ENCODE peak calls at places on chromosomes 5 and 9, in ten cellular contexts. I is stomach; T is endothelial cell of umbilical vein; X is neuronal stem cell; W is CD8-positive, alpha-beta memory T cell; R is fibroblast of pulmonary artery; L is upper lobe of right lung; O is cardiac fibroblast; V is GM12865; H is transverse colon. U is an unnamed sample.

GRCh38 chr9:137434498-137435380 is 6.4 kb downstream of the ENTPD8 start:
- DNase-seq in T (no peak), I (no peak), X (no peak), V (no peak), R (no peak), H (no peak), L (peak), O (no peak), W (no peak), U (no peak)

GRCh38 chr9:27247756-27248155 is 49.2 kb downstream of the EQTN start:
- DNase-seq in X (peak), H (peak), I (peak), T (peak), W (no peak), O (peak), L (no peak), V (peak), R (peak), U (peak)

GRCh38 chr5:79488775-79489174 is 25.2 kb downstream of the HOMER1 start:
- DNase-seq in R (peak), L (no peak), H (no peak), I (no peak), V (no peak), T (no peak), W (no peak), O (peak), X (no peak), U (peak)

GRCh38 chr5:67451640-67452279 is 255.2 kb upstream of the CD180 start:
- DNase-seq in O (no peak), T (no peak), R (no peak), I (no peak), L (no peak), V (no peak), W (no peak), X (no peak), H (no peak), U (no peak)

GRCh38 chr9:90290716-90291485 is 351.7 kb downstream of the DIRAS2 start:
- DNase-seq in R (peak), W (no peak), I (no peak), V (no peak), O (peak), T (no peak), L (no peak), H (no peak), X (no peak), U (peak)

GRCh38 chr9:137194388-137194787 is 5.9 kb downstream of the SSNA1 start:
- DNase-seq in X (no peak), T (no peak), L (no peak), V (no peak), H (no peak), R (no peak), O (no peak), W (no peak), I (peak), U (no peak)

GRCh38 chr5:154823605-154824004 is 26.8 kb downstream of the FAXDC2 start:
- DNase-seq in X (no peak), W (no peak), T (no peak), O (no peak), V (no peak), I (no peak), R (no peak), L (no peak), H (no peak), U (no peak)

GRCh38 chr9:108586451-108586850 is 269.3 kb downstream of the ACTL7B start:
- DNase-seq in X (no peak), R (no peak), L (no peak), O (no peak), V (no peak), H (no peak), I (no peak), T (no peak), W (no peak), U (no peak)

GRCh38 chr9:78620764-78621163 is 323.8 kb downstream of the PSAT1 start:
- DNase-seq in L (no peak), H (no peak), T (no peak), W (no peak), O (peak), I (no peak), R (peak), X (no peak), V (no peak), U (peak)

GRCh38 chr9:121717141-121717749 is 65.8 kb downstream of the DAB2IP start:
- DNase-seq in X (no peak), H (no peak), I (no peak), L (no peak), O (no peak), R (no peak), W (no peak), V (no peak), T (no peak), U (no peak)

GRCh38 chr5:39547548-39548154 is 122.9 kb upstream of the DAB2 start:
- DNase-seq in H (peak), I (no peak), V (peak), X (peak), L (no peak), O (peak), T (peak), R (peak), W (no peak), U (peak)

GRCh38 chr5:123800640-123801039 is 288.7 kb downstream of the CSNK1G3 start:
- DNase-seq in T (no peak), W (no peak), X (no peak), V (no peak), L (no peak), I (no peak), R (no peak), H (no peak), O (no peak), U (no peak)

GRCh38 chr9:37221489-37222106 is 101.2 kb downstream of the ZCCHC7 start:
- DNase-seq in V (no peak), I (no peak), T (no peak), X (no peak), O (no peak), W (no peak), L (no peak), H (no peak), R (no peak), U (no peak)

GRCh38 chr5:15027764-15028163 is 156.2 kb upstream of the ANKH start:
- DNase-seq in O (no peak), R (no peak), H (no peak), L (no peak), W (no peak), I (no peak), V (no peak), T (no peak), X (no peak), U (no peak)

GRCh38 chr5:151126199-151126645 is 31.4 kb downstream of the ANXA6 start:
- DNase-seq in T (peak), X (peak), W (peak), V (peak), H (peak), I (peak), L (peak), R (peak), O (peak), U (peak)

GRCh38 chr9:78505546-78505945 is 208.6 kb downstream of the PSAT1 start:
- DNase-seq in V (no peak), X (no peak), T (no peak), I (no peak), O (no peak), R (no peak), W (no peak), L (no peak), H (no peak), U (no peak)

GRCh38 chr5:172879434-172879828 is 45.4 kb downstream of the ERGIC1 start:
- DNase-seq in X (no peak), W (no peak), R (no peak), O (no peak), V (no peak), L (no peak), H (no peak), T (no peak), I (no peak), U (no peak)
- H3K4me3 ChIP-seq in X (no peak), W (no peak), R (no peak), O (no peak), V (no peak), L (no peak), H (no peak), T (peak), I (no peak), U (no peak)

DNA sequence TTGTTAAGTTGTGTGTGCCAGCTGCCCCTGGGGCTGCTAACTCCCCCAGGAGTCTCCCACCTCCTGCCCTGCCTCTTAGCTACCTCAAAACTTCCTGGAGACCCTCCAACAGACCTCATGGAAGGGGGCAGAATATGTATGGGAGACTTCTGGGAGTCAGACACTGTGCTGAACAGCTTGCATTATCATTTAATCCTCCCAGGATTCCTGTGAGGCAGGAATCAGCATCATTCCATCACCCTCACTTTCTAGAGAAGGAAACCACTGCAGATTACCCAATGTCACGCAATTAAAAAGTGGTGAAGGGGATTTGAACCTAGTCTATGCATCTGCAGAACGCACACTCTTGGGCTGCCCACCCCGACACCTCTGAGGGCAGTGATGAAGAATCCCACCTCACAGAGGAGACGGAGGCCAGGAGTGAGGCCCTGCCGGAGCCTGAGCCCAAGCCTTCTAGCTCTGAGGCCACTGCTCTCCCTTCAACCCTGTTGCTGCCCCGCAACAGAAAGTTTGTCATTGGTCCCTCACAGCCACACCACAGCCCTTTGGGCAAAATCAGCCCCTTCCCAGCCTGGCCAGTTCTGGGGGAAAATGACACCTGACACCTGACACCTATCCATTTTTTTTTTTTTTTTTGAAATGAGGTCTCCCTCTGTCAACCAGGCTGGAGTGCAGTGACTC is 30.3 kb upstream of the IL17B start:
- DNase-seq in T (no peak), O (no peak), V (no peak), L (peak), H (no peak), R (no peak), I (no peak), W (no peak), X (no peak), U (no peak)
- H3K4me3 ChIP-seq in T (no peak), O (peak), V (no peak), L (peak), H (peak), R (peak), I (peak), W (no peak), X (no peak), U (peak)

DNA sequence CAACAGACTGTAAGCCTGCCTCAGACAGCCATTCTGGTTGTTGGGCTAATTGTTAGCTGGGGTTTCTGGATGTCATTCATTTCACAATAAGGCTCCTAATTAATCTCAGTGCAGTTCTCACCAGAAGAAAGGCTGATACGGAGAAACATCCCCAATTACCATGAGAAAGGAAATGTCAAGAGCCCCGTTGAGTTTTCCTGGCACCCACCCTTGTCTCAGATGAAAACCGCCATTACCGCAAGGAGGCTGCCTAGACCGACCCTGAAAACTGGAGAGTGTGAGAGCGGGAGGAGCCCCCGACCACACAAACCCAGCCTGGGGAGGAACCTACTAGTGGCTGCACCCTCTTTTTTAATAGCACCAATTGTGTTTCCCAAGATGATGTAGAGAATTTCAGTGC is 76.0 kb downstream of the MAP1B start:
- DNase-seq in L (no peak), T (no peak), I (no peak), O (no peak), W (no peak), H (no peak), R (no peak), V (no peak), X (peak), U (no peak)
- H3K4me3 ChIP-seq in L (no peak), T (no peak), I (no peak), O (no peak), W (no peak), H (no peak), R (no peak), V (no peak), X (peak), U (no peak)

GRCh38 chr9:128473104-128473503 is 17.3 kb downstream of the ODF2 start:
- DNase-seq in H (no peak), O (no peak), I (no peak), L (no peak), X (no peak), W (no peak), R (no peak), V (no peak), T (no peak), U (no peak)
- H3K4me3 ChIP-seq in H (no peak), O (no peak), I (no peak), L (no peak), X (no peak), W (no peak), R (no peak), V (no peak), T (no peak), U (no peak)

DNA sequence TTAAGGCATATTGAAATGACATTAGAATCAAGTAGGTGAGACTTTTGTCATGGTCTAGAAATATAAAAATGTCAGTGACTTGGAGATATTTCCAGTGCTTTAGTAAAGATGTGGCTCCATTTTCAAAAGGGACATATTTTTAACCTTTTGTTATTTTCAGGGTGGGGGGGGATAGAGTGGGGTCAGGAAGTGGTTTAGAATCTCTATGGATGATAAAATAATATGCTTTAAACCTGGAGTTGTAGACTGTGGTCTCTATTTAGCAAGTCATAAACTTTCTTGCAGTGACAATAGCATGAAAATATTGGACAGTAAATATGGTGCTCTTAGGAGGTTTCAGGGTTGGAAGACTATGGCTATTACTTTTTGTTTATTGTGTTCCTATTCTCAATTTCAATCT is 46.9 kb downstream of the PTTG1 start:
- DNase-seq in O (no peak), X (no peak), L (no peak), R (no peak), V (no peak), W (no peak), T (no peak), I (no peak), H (no peak), U (no peak)
- H3K4me3 ChIP-seq in O (no peak), X (no peak), L (peak), R (peak), V (peak), W (peak), T (peak), I (no peak), H (no peak), U (peak)

DNA sequence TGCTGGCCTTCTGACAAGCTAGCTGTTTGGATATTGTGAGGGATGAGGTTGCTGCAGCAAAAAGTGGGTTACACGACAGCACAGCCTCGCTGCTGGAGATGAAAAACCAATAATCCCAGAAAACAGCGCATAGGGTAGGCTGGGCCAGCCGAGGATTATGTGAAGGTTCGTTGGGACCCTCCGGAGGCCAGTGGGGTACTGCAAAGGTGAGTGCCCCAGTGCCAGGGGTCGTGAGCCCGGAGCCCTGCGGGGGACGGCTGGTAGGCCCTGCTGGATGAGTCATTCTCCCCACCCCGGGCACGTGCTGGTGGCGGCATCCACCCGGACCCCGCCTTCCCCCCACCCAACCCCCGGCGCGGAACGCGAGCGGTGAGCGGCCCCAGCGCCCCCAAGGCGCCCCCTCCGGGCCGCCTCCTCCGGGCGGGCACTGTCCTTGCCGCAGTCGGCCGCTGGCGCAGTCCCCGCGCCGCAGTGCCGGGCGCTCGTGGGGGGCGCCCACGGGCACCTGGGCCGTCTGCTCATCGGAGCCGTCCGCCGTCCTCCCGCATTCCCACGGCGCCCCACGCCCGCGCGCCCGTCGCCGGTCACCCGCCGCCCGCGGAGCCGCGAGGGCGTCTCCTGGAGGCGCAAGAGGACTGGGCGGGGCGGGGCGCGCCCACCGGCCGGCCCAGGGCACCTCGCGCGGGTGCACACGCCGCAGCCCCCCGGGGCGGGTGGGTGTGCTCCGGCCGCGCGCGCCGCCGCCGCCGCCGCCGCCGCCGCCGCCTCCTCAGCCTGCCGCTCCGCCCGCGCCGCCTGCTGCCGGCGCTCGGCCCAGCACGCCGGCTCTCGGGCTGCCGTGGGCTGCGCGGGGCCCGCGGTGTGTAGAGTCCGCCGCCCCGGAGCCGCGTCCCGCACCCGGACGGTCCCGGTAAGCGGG is at the start of gene PHF24:
- DNase-seq in I (no peak), H (no peak), V (peak), O (peak), L (no peak), R (no peak), X (peak), W (no peak), T (no peak), U (peak)
- H3K4me3 ChIP-seq in I (peak), H (peak), V (no peak), O (peak), L (peak), R (no peak), X (peak), W (no peak), T (no peak), U (peak)

GRCh38 chr5:117454716-117455212 is 880.1 kb upstream of the SEMA6A start:
- DNase-seq in O (peak), V (peak), R (peak), T (no peak), L (peak), W (no peak), I (peak), X (peak), H (peak), U (peak)
- H3K4me3 ChIP-seq in O (no peak), V (peak), R (no peak), T (no peak), L (peak), W (peak), I (peak), X (no peak), H (peak), U (no peak)

U was measured in choroid plexus epithelial cell.